ENCODE peak calls at places on chromosome 6, in nine cellular contexts. L is PC-9, W is upper lobe of right lung, Y is HCT116, Z is tibial artery, U is foreskin fibroblast, E is AG10803, R is GM06990, N is PC-3. X is an unnamed sample.

GRCh38 chr6:31525932-31526591 is 2.7 kb upstream of the MCCD1 start:
- DNase-seq in L (no peak), W (no peak), Y (no peak), Z (no peak), U (no peak), E (peak; percentile 61), R (no peak), N (peak; percentile 45), X (no peak)

GRCh38 chr6:104855507-104855906 is 4.2 kb downstream of the HACE1 start:
- DNase-seq in L (no peak), W (no peak), Y (no peak), Z (no peak), U (peak; percentile 20), E (peak; percentile 38), R (no peak), N (peak; percentile 13), X (peak; percentile 90)

GRCh38 chr6:22519237-22519636 is 50.1 kb upstream of the HDGFL1 start:
- DNase-seq in L (no peak), W (no peak), Y (no peak), Z (no peak), U (no peak), E (no peak), R (no peak), N (no peak), X (no peak)

GRCh38 chr6:93454533-93454932 is 35.2 kb upstream of the EPHA7 start:
- DNase-seq in L (no peak), W (no peak), Y (no peak), Z (no peak), U (no peak), E (no peak), R (no peak), N (no peak), X (no peak)

GRCh38 chr6:29797120-29797519 is 30.5 kb upstream of the HLA-G start:
- DNase-seq in L (peak; percentile 42), W (no peak), Y (no peak), Z (peak; percentile 38), U (peak; percentile 26), E (peak; percentile 12), R (no peak), N (peak; percentile 71), X (peak; percentile 93)

GRCh38 chr6:42007753-42008528 is 42.4 kb upstream of the TAF8 start:
- DNase-seq in L (no peak), W (no peak), Y (no peak), Z (no peak), U (no peak), E (no peak), R (no peak), N (no peak), X (no peak)

GRCh38 chr6:20266851-20267608 is 54.8 kb upstream of the MBOAT1 start:
- DNase-seq in L (peak; percentile 57), W (no peak), Y (peak; percentile 92), Z (no peak), U (no peak), E (no peak), R (peak; percentile 11), N (peak; percentile 87), X (peak; percentile 83)

GRCh38 chr6:147279423-147279822 is 75.2 kb downstream of the STXBP5 start:
- DNase-seq in L (no peak), W (no peak), Y (no peak), Z (no peak), U (peak; percentile 29), E (peak; percentile 81), R (no peak), N (no peak), X (peak; percentile 8)

GRCh38 chr6:121430514-121431460 is 4.7 kb upstream of the GJA1 start:
- DNase-seq in L (no peak), W (no peak), Y (peak; percentile 29), Z (no peak), U (no peak), E (peak; percentile 51), R (no peak), N (peak; percentile 55), X (peak; percentile 52)

GRCh38 chr6:140537834-140538680 is 1163.6 kb upstream of the CITED2 start:
- DNase-seq in L (peak; percentile 87), W (no peak), Y (no peak), Z (no peak), U (peak; percentile 97), E (peak; percentile 100), R (no peak), N (peak; percentile 77), X (peak; percentile 17)

GRCh38 chr6:148257810-148258209 is 84.8 kb upstream of the SASH1 start:
- DNase-seq in L (no peak), W (no peak), Y (no peak), Z (no peak), U (no peak), E (no peak), R (no peak), N (no peak), X (no peak)

GRCh38 chr6:30006170-30007131 is 54.6 kb upstream of the POLR1H start:
- DNase-seq in L (no peak), W (peak; percentile 73), Y (no peak), Z (peak; percentile 79), U (no peak), E (peak; percentile 5), R (peak; percentile 23), N (no peak), X (peak; percentile 78)

GRCh38 chr6:7107578-7108195 is at the start of gene RREB1:
- DNase-seq in L (no peak), W (peak; percentile 84), Y (peak; percentile 15), Z (peak; percentile 86), U (peak; percentile 50), E (peak; percentile 60), R (peak; percentile 81), N (peak; percentile 49), X (peak; percentile 99)

GRCh38 chr6:105968230-105968954 is 117.7 kb upstream of the PRDM1 start:
- DNase-seq in L (peak; percentile 61), W (no peak), Y (no peak), Z (no peak), U (no peak), E (no peak), R (no peak), N (peak; percentile 75), X (no peak)

GRCh38 chr6:155883741-155884140 is 428.1 kb upstream of the NOX3 start:
- DNase-seq in L (no peak), W (no peak), Y (no peak), Z (no peak), U (peak; percentile 24), E (peak; percentile 5), R (no peak), N (no peak), X (no peak)
- H3K4me3 ChIP-seq in L (no peak overlapping the region), W (no peak overlapping the region), Y (no peak overlapping the region), Z (no peak overlapping the region), U (no peak overlapping the region), E (no peak overlapping the region), R (no peak overlapping the region), N (no peak overlapping the region), X (no peak overlapping the region)

GRCh38 chr6:146017672-146018071 is 11.2 kb upstream of the GRM1 start:
- DNase-seq in L (no peak), W (no peak), Y (no peak), Z (no peak), U (no peak), E (no peak), R (no peak), N (no peak), X (no peak)

GRCh38 chr6:146009338-146009737 is 19.5 kb upstream of the GRM1 start:
- DNase-seq in L (no peak), W (no peak), Y (no peak), Z (no peak), U (no peak), E (no peak), R (no peak), N (no peak), X (no peak)

DNA sequence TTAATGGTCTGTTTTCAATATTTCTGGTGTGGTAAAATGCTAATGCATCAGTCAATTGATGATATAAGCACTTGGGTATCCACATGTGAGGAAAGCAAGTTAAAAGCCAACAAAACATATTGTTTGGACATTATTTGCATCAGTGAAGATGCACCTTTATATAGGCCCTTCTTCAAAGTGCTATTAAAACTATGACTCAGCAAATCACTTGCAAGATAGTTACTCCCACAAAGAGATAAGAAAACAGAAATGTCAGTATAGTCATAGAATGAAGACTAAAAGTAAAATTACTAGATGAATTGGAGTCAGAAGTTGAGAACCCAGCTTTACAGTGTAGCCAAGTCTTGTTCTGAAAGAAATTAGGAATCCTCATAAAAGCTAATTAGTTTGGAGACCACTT is 14.6 kb upstream of the GRM1 start:
- DNase-seq in L (no peak), W (no peak), Y (no peak), Z (no peak), U (no peak), E (no peak), R (no peak), N (no peak), X (no peak)
- H3K4me3 ChIP-seq in L (no peak overlapping the region), W (no peak overlapping the region), Y (no peak overlapping the region), Z (no peak overlapping the region), U (no peak overlapping the region), E (no peak overlapping the region), R (no peak overlapping the region), N (no peak overlapping the region), X (no peak overlapping the region)

GRCh38 chr6:83474309-83474708 is 38.0 kb upstream of the PRSS35 start:
- DNase-seq in L (no peak), W (no peak), Y (no peak), Z (no peak), U (peak; percentile 12), E (peak; percentile 10), R (no peak), N (no peak), X (no peak)
- H3K4me3 ChIP-seq in L (no peak overlapping the region), W (no peak overlapping the region), Y (no peak overlapping the region), Z (no peak overlapping the region), U (no peak overlapping the region), E (no peak overlapping the region), R (no peak overlapping the region), N (no peak overlapping the region), X (no peak overlapping the region)

GRCh38 chr6:137389150-137389664 is 105.0 kb downstream of the OLIG3 start:
- DNase-seq in L (no peak), W (no peak), Y (no peak), Z (no peak), U (no peak), E (no peak), R (peak; percentile 35), N (peak; percentile 9), X (no peak)
- H3K4me3 ChIP-seq in L (no peak overlapping the region), W (no peak overlapping the region), Y (no peak overlapping the region), Z (no peak overlapping the region), U (no peak overlapping the region), E (no peak overlapping the region), R (no peak overlapping the region), N (no peak overlapping the region), X (no peak overlapping the region)

DNA sequence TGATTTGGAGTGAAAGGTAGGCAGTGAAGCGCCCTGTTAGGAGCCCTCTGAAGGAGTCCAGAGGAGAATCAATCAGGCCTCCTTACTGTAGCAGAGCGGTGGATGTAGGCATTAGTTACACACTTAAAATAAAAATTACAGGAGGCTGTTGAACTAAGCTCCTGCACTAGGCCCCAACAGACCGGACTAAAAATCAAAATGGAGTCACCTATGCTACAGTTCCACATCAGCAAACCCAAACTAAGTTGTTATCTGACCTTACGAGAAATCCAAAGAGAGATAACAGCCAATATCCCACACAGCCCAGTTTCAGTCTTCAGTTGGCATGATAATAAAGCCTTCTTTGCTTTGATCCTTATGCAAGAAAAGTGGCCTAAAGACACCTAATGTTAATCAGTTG is 26.8 kb downstream of the SGK1 start:
- DNase-seq in L (no peak), W (no peak), Y (no peak), Z (no peak), U (no peak), E (no peak), R (no peak), N (no peak), X (no peak)
- H3K4me3 ChIP-seq in L (no peak overlapping the region), W (no peak overlapping the region), Y (no peak overlapping the region), Z (no peak overlapping the region), U (no peak overlapping the region), E (no peak overlapping the region), R (no peak overlapping the region), N (no peak overlapping the region), X (no peak overlapping the region)

X was measured in osteoblast.